ENCODE peak calls at places on chromosomes 3 and 15, in ten cellular contexts. L is skeletal muscle cell; N is fibroblast of lung; B is brain microvascular endothelial cell; Y is activated CD8-positive, alpha-beta T cell treated with anti-CD3 and anti-CD28 coated beads, Interleukin-2, amount 10 ng/mL, durations not matched to agents 7 days and 5 days; A is endothelial cell of umbilical vein; T is BJ; D is NCI-H524; K is choroid plexus epithelial cell; I is non-pigmented ciliary epithelial cell. R is an unnamed sample.

GRCh38 chr3:23288286-23288685 is 85.2 kb downstream of the UBE2E2 start:
- DNase-seq in L (no peak), N (no peak), B (peak; percentile 19), Y (no peak), A (peak; percentile 10), T (no peak), D (no peak), K (peak; percentile 51), I (no peak), R (no peak)

GRCh38 chr3:135326851-135327250 is 531.8 kb downstream of the EPHB1 start:
- DNase-seq in L (no peak), N (no peak), B (no peak), Y (no peak), A (no peak), T (no peak), D (no peak), K (no peak), I (no peak), R (no peak)

GRCh38 chr3:126126292-126126691 is 42.4 kb upstream of the SLC41A3 start:
- DNase-seq in L (no peak), N (no peak), B (no peak), Y (no peak), A (no peak), T (no peak), D (no peak), K (no peak), I (no peak), R (no peak)

GRCh38 chr3:195097331-195098255 is 173.4 kb downstream of the XXYLT1 start:
- DNase-seq in L (no peak), N (no peak), B (no peak), Y (no peak), A (peak; percentile 31), T (no peak), D (no peak), K (no peak), I (no peak), R (no peak)

GRCh38 chr3:138629526-138629925 is 21.0 kb downstream of the FAIM start:
- DNase-seq in L (no peak), N (no peak), B (no peak), Y (no peak), A (no peak), T (no peak), D (no peak), K (no peak), I (no peak), R (no peak)

GRCh38 chr3:151282921-151283320 is 4.6 kb upstream of the P2RY14 start:
- DNase-seq in L (peak; percentile 30), N (peak; percentile 49), B (peak; percentile 51), Y (no peak), A (peak; percentile 58), T (no peak), D (peak; percentile 42), K (peak; percentile 84), I (no peak), R (no peak)

GRCh38 chr3:25001041-25001591 is 426.9 kb upstream of the RARB start:
- DNase-seq in L (no peak), N (peak; percentile 63), B (no peak), Y (no peak), A (no peak), T (peak; percentile 63), D (no peak), K (no peak), I (no peak), R (no peak)

GRCh38 chr15:99432271-99433025 is 133.3 kb upstream of the MEF2A start:
- DNase-seq in L (no peak), N (no peak), B (no peak), Y (no peak), A (no peak), T (no peak), D (no peak), K (no peak), I (no peak), R (no peak)

GRCh38 chr3:62604301-62604700 is 231.0 kb upstream of the FEZF2 start:
- DNase-seq in L (peak; percentile 81), N (peak; percentile 89), B (peak; percentile 75), Y (no peak), A (peak; percentile 76), T (peak; percentile 72), D (no peak), K (peak; percentile 88), I (no peak), R (peak; percentile 12)

GRCh38 chr3:150335631-150336030 is 72.5 kb upstream of the TSC22D2 start:
- DNase-seq in L (no peak), N (peak; percentile 64), B (no peak), Y (no peak), A (no peak), T (no peak), D (no peak), K (peak; percentile 60), I (no peak), R (no peak)

GRCh38 chr15:28977377-28978010 is 91.7 kb downstream of the APBA2 start:
- DNase-seq in L (peak; percentile 90), N (peak; percentile 98), B (peak; percentile 96), Y (no peak), A (peak; percentile 79), T (peak; percentile 88), D (no peak), K (peak; percentile 96), I (peak; percentile 94), R (peak; percentile 4)

GRCh38 chr3:37223084-37223975 is 48.9 kb upstream of the LRRFIP2 start:
- DNase-seq in L (no peak), N (peak; percentile 15), B (peak; percentile 22), Y (no peak), A (no peak), T (no peak), D (no peak), K (peak; percentile 60), I (no peak), R (peak; percentile 45)

R was measured in Calu3.